ENCODE peak calls at places on chromosomes 6 and 20, in ten cellular contexts. Y, L, G, X, A, D, R, M, P and Z are unnamed samples.

GRCh38 chr6:157021267-157022021 is 244.3 kb downstream of the ARID1B start:
- DNase-seq in Y (peak; percentile 90), L (peak; percentile 93), G (peak; percentile 81), X (peak; percentile 96), A (peak; percentile 85), D (peak; percentile 94), R (peak; percentile 94), M (peak; percentile 90), P (peak; percentile 96), Z (peak; percentile 96)

GRCh38 chr6:41286544-41287346 is at the start of gene TREM1:
- DNase-seq in Y (no peak), L (peak; percentile 6), G (peak; percentile 51), X (no peak), A (peak; percentile 56), D (peak; percentile 34), R (no peak), M (no peak), P (peak; percentile 87), Z (peak; percentile 76)

GRCh38 chr20:14064333-14064732 is 69.0 kb downstream of the MACROD2 start:
- DNase-seq in Y (no peak), L (no peak), G (no peak), X (no peak), A (no peak), D (no peak), R (no peak), M (no peak), P (no peak), Z (no peak)

GRCh38 chr6:18216411-18216810 is 47.9 kb downstream of the DEK start:
- DNase-seq in Y (no peak), L (no peak), G (peak; percentile 80), X (no peak), A (peak; percentile 79), D (no peak), R (no peak), M (no peak), P (peak; percentile 43), Z (no peak)

GRCh38 chr20:48695255-48695654 is 132.5 kb downstream of the PREX1 start:
- DNase-seq in Y (peak; percentile 87), L (no peak), G (no peak), X (no peak), A (no peak), D (no peak), R (no peak), M (peak; percentile 72), P (no peak), Z (peak; percentile 16)

GRCh38 chr6:116444092-116444491 is 17.1 kb upstream of the CALHM6 start:
- DNase-seq in Y (peak; percentile 14), L (peak; percentile 44), G (peak; percentile 51), X (no peak), A (peak; percentile 28), D (no peak), R (no peak), M (no peak), P (peak; percentile 63), Z (no peak)

GRCh38 chr20:47212606-47213207 is 143.8 kb downstream of the ZMYND8 start:
- DNase-seq in Y (no peak), L (no peak), G (no peak), X (no peak), A (no peak), D (no peak), R (no peak), M (no peak), P (no peak), Z (no peak)

GRCh38 chr20:48455606-48456360 is 372.0 kb downstream of the PREX1 start:
- DNase-seq in Y (peak; percentile 29), L (no peak), G (no peak), X (no peak), A (no peak), D (no peak), R (peak; percentile 89), M (no peak), P (no peak), Z (peak; percentile 45)

GRCh38 chr6:786946-787763 is 94.2 kb upstream of the EXOC2 start:
- DNase-seq in Y (peak; percentile 34), L (peak; percentile 63), G (peak; percentile 3), X (no peak), A (no peak), D (no peak), R (peak; percentile 69), M (no peak), P (peak; percentile 53), Z (no peak)

GRCh38 chr6:39239527-39240154 is 10.4 kb upstream of the KCNK5 start:
- DNase-seq in Y (no peak), L (peak; percentile 40), G (no peak), X (no peak), A (no peak), D (no peak), R (no peak), M (no peak), P (no peak), Z (no peak)

GRCh38 chr20:21607971-21608735 is 94.3 kb upstream of the NKX2-2 start:
- DNase-seq in Y (no peak), L (no peak), G (no peak), X (no peak), A (no peak), D (peak; percentile 27), R (no peak), M (no peak), P (no peak), Z (peak; percentile 83)

GRCh38 chr6:169169375-169169774 is 84.3 kb downstream of the THBS2 start:
- DNase-seq in Y (no peak), L (no peak), G (no peak), X (no peak), A (no peak), D (no peak), R (no peak), M (peak; percentile 21), P (no peak), Z (no peak)

GRCh38 chr6:90098025-90098474 is 198.6 kb downstream of the BACH2 start:
- DNase-seq in Y (no peak), L (no peak), G (peak; percentile 89), X (no peak), A (peak; percentile 35), D (no peak), R (no peak), M (no peak), P (peak; percentile 90), Z (no peak)

GRCh38 chr6:34182751-34183531 is 37.1 kb upstream of the GRM4 start:
- DNase-seq in Y (no peak), L (peak; percentile 30), G (no peak), X (no peak), A (no peak), D (no peak), R (no peak), M (peak; percentile 26), P (no peak), Z (peak; percentile 63)

DNA sequence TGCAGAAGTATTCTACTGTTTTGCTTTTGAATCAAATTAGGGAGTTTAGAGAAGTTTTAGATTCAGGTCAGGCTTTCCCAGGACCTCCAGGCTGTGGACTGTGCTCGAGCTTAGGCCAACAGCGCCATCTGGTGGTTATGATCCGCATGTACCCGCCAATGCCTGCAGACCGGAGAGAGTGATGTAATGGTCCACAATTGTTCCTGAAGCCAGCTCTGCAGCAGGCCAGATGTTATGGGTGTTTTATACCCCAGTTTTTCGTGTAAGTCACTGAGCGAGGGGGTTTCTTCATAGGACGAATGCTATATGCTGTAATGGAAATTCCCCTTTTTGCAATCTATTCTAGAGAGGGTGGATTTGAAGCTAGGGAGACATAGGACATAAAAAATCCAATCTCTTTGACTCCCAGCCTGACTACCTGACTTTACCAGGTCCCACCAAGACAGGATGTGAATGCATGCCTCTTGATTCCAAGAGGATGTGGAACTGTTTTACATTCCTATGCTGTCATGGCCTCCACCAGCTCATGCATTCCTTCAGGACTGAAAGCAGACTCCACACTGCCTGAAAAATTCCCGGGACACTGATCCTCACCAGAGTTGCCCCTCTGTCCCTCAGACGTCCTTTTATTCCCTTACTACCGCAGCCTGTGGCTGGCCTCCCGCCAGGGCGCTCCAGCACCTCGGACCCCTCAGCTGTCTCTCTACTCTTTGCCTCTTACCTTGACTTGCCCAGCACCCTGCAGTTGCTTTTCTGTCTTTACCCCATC is 41.2 kb upstream of the LY86 start:
- DNase-seq in Y (peak; percentile 91), L (peak; percentile 90), G (peak; percentile 75), X (peak; percentile 88), A (peak; percentile 82), D (peak; percentile 89), R (peak; percentile 97), M (peak; percentile 85), P (peak; percentile 79), Z (peak; percentile 85)
- H3K27ac ChIP-seq in Y (no peak overlapping the region), L (peak overlapping the region; percentile 82), G (no peak overlapping the region), X (no peak overlapping the region), A (no peak overlapping the region), D (no peak overlapping the region), R (no peak overlapping the region), M (no peak overlapping the region), P (no peak overlapping the region), Z (no peak overlapping the region)

DNA sequence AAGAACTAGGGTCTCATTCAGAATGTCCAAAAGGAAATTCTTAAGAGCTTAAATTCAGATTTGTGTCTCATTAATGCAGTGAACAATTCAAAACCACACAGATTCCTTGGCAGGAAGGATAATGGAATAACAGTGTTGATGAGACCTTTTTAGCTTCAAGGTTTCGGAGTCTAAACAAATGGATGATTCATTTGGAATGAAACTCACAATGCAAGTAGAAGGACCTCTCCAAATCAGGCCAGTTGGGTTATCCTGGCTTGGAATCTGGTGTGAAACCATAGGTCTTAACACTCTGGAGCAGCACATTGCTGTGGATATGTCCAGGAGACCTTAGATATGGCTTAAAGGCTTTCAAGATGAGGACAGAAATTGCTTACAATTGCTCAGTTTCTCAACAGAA is 44.9 kb downstream of the KCTD20 start:
- DNase-seq in Y (no peak), L (no peak), G (peak; percentile 14), X (no peak), A (no peak), D (no peak), R (no peak), M (no peak), P (peak; percentile 34), Z (no peak)
- H3K36me3 ChIP-seq in Y (peaks cover 12% of the 10 kb centered on the region), L (peaks cover 14% of the 10 kb centered on the region), G (peaks cover 27% of the 10 kb centered on the region), X (peaks cover 2% of the 10 kb centered on the region), A (peaks cover 45% of the 10 kb centered on the region), D (peaks cover 24% of the 10 kb centered on the region), R (peaks cover 59% of the 10 kb centered on the region), M (peaks cover 73% of the 10 kb centered on the region), P (peaks cover 62% of the 10 kb centered on the region), Z (peaks cover 53% of the 10 kb centered on the region)

GRCh38 chr6:117498159-117498558 is 15.7 kb downstream of the DCBLD1 start:
- DNase-seq in Y (no peak), L (no peak), G (peak; percentile 87), X (no peak), A (peak; percentile 65), D (no peak), R (no peak), M (no peak), P (peak; percentile 83), Z (no peak)
- H3K4me3 ChIP-seq in Y (no peak overlapping the region), L (no peak overlapping the region), G (no peak overlapping the region), X (no peak overlapping the region), A (no peak overlapping the region), D (no peak overlapping the region), R (no peak overlapping the region), M (no peak overlapping the region), P (peak overlapping the region; percentile 37), Z (no peak overlapping the region)

DNA sequence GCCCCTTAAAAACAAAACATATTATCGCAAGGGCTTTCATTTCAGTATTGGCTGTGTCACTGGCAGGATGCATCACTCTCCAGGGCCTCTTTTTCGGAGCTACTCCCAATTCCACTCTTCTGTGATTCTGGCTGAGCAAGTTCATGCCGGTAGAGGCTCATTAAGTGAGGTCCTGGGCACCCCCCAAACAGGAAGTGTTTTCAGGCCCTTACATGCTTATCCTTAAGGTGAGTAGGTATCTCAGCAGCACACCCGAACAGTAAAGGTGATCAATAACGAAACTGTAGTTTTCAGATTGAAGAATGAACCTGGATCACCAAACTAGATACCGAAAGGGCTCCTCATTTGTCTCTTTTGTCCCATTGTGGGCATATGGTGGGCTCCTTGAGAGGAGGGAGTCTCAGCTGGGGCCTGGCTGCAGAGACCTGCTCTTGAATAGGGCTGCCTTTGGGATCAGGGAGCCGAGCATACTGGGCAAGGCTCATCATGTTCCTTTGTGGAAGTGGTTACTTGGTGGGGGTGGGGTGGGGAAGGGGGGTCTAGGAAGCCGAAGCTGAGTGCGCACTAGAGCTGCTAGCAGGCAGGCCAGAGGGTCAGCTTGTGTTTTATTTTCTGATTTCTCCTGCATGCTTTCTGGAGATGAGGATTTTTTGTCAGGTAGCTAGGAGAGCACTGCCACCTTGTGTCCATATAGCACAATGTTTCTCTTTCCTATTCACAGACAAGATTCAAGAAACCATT is 65.2 kb downstream of the CDS2 start:
- DNase-seq in Y (peak; percentile 74), L (peak; percentile 77), G (peak; percentile 83), X (no peak), A (peak; percentile 60), D (no peak), R (peak; percentile 75), M (peak; percentile 34), P (peak; percentile 81), Z (no peak)
- H3K27ac ChIP-seq in Y (peak overlapping the region; percentile 31), L (peak overlapping the region; percentile 74), G (peak overlapping the region; percentile 15), X (peak overlapping the region; percentile 82), A (no peak overlapping the region), D (peak overlapping the region; percentile 11), R (peak overlapping the region; percentile 26), M (peak overlapping the region; percentile 69), P (no peak overlapping the region), Z (peak overlapping the region; percentile 11)